ENCODE peak calls at places on chromosomes 12 and 14, in six cellular contexts. U is heart right ventricle; C is activated gamma-delta T cell treated with anti-CD3 and anti-CD28 coated beads, Interleukin-2, amount 50 U/mL, for 16 hours; T is A172; L is stimulated activated CD4-positive, alpha-beta T cell treated with anti-CD3 and anti-CD28 coated beads, Interleukin-1b, Interleukin-23, amount 100 ng/mL, for 24 hours; Z is Ammon's horn. H is an unnamed sample.

GRCh38 chr12:67531519-67531918 is 117.0 kb upstream of the DYRK2 start:
- DNase-seq in U (no peak), C (no peak), T (no peak), L (no peak), Z (no peak), H (no peak)

GRCh38 chr12:110684322-110684836 is 4.5 kb downstream of the HVCN1 start:
- DNase-seq in U (no peak), C (no peak), T (no peak), L (no peak), Z (no peak), H (no peak)

GRCh38 chr14:58862421-58862820 is 224.7 kb downstream of the DACT1 start:
- DNase-seq in U (no peak), C (no peak), T (no peak), L (no peak), Z (no peak), H (no peak)

GRCh38 chr14:90512332-90512951 is 115.6 kb downstream of the CALM1 start:
- DNase-seq in U (no peak), C (no peak), T (no peak), L (no peak), Z (no peak), H (no peak)

GRCh38 chr12:31492599-31493196 is 98.2 kb downstream of the DENND5B start:
- DNase-seq in U (no peak), C (no peak), T (no peak), L (no peak), Z (no peak), H (no peak)

GRCh38 chr12:10189653-10190052 is 10.8 kb downstream of the TMEM52B start:
- DNase-seq in U (peak; percentile 32), C (no peak), T (no peak), L (no peak), Z (peak; percentile 59), H (no peak)

GRCh38 chr12:5063149-5063548 is 19.5 kb downstream of the KCNA5 start:
- DNase-seq in U (no peak), C (no peak), T (no peak), L (no peak), Z (no peak), H (no peak)

GRCh38 chr14:32109676-32110075 is 32.6 kb downstream of the ARHGAP5 start:
- DNase-seq in U (no peak), C (no peak), T (no peak), L (no peak), Z (no peak), H (no peak)

GRCh38 chr12:49525942-49526341 is 12.9 kb upstream of the KCNH3 start:
- DNase-seq in U (no peak), C (no peak), T (no peak), L (no peak), Z (no peak), H (no peak)

GRCh38 chr12:52087961-52088820 is 8.7 kb downstream of the SMIM41 start:
- DNase-seq in U (no peak), C (no peak), T (no peak), L (no peak), Z (no peak), H (no peak)

GRCh38 chr14:39668449-39668848 is 236.2 kb upstream of the FBXO33 start:
- DNase-seq in U (no peak), C (no peak), T (no peak), L (no peak), Z (no peak), H (no peak)

GRCh38 chr12:65010437-65010836 is 110.7 kb downstream of the WIF1 start:
- DNase-seq in U (no peak), C (no peak), T (no peak), L (no peak), Z (no peak), H (no peak)

GRCh38 chr14:54610051-54610977 is 43.4 kb downstream of the SAMD4A start:
- DNase-seq in U (no peak), C (no peak), T (no peak), L (no peak), Z (peak; percentile 38), H (no peak)

H was measured in activated naive CD8-positive, alpha-beta T cell treated with anti-CD3 and anti-CD28 coated beads, Interleukin-2, amount 50 U/mL, for 24 hours.